ENCODE peak calls at places on chromosomes 2 and 18, in eight cellular contexts. Z is GM12892; I is tibial nerve; W is ecto neural progenitor cell; M is activated CD8-positive, alpha-beta memory T cell treated with anti-CD3 and anti-CD28 coated beads, Interleukin-2, amount 10 ng/mL, durations not matched to agents 7 days and 5 days; D is stomach; O is glutamatergic neuron; Y is ELF-1. J is an unnamed sample.

GRCh38 chr2:37802899-37803379 is 122.1 kb upstream of the RMDN2 start:
- DNase-seq in Z (no peak), I (no peak), W (no peak), M (no peak), D (no peak), O (no peak), Y (peak; percentile 12), J (no peak)

GRCh38 chr2:149595069-149595963 is 7.7 kb upstream of the MMADHC start:
- DNase-seq in Z (no peak), I (no peak), W (no peak), M (no peak), D (no peak), O (no peak), Y (no peak), J (no peak)

GRCh38 chr2:3608373-3609278 is 13.7 kb downstream of the COLEC11 start:
- DNase-seq in Z (no peak), I (no peak), W (peak; percentile 37), M (peak; percentile 40), D (peak; percentile 19), O (no peak), Y (no peak), J (peak; percentile 61)

GRCh38 chr2:172083725-172084483 is 1.4 kb upstream of the DLX1 start:
- DNase-seq in Z (no peak), I (no peak), W (no peak), M (peak; percentile 43), D (no peak), O (peak; percentile 23), Y (peak; percentile 44), J (no peak)

GRCh38 chr18:36441872-36442271 is 144.4 kb downstream of the FHOD3 start:
- DNase-seq in Z (no peak), I (no peak), W (no peak), M (no peak), D (no peak), O (no peak), Y (no peak), J (no peak)

GRCh38 chr2:139160838-139161237 is 380.6 kb upstream of the NXPH2 start:
- DNase-seq in Z (no peak), I (no peak), W (no peak), M (no peak), D (no peak), O (no peak), Y (no peak), J (no peak)

GRCh38 chr18:44935455-44935854 is 254.8 kb downstream of the SETBP1 start:
- DNase-seq in Z (no peak), I (no peak), W (no peak), M (no peak), D (no peak), O (no peak), Y (no peak), J (no peak)

GRCh38 chr2:196204991-196205766 is 33.8 kb upstream of the STK17B start:
- DNase-seq in Z (no peak), I (no peak), W (no peak), M (no peak), D (no peak), O (no peak), Y (no peak), J (no peak)

GRCh38 chr2:68889500-68889899 is 18.3 kb upstream of the BMP10 start:
- DNase-seq in Z (no peak), I (no peak), W (no peak), M (no peak), D (no peak), O (no peak), Y (peak; percentile 65), J (no peak)

GRCh38 chr2:213980883-213981282 is 430.0 kb upstream of the VWC2L start:
- DNase-seq in Z (no peak), I (no peak), W (no peak), M (no peak), D (no peak), O (no peak), Y (no peak), J (no peak)

GRCh38 chr2:135998842-135999241 is 13.4 kb upstream of the DARS1 start:
- DNase-seq in Z (no peak), I (no peak), W (no peak), M (no peak), D (no peak), O (no peak), Y (no peak), J (no peak)

GRCh38 chr2:54416166-54416798 is 39.8 kb upstream of the SPTBN1 start:
- DNase-seq in Z (no peak), I (no peak), W (no peak), M (no peak), D (peak; percentile 55), O (no peak), Y (no peak), J (no peak)

GRCh38 chr2:80304522-80304878 is at the start of gene LRRTM1:
- DNase-seq in Z (no peak), I (no peak), W (peak; percentile 66), M (no peak), D (no peak), O (peak; percentile 59), Y (no peak), J (no peak)

GRCh38 chr2:198143793-198144192 is 339.4 kb downstream of the PLCL1 start:
- DNase-seq in Z (no peak), I (no peak), W (no peak), M (no peak), D (no peak), O (no peak), Y (no peak), J (no peak)

GRCh38 chr2:38930600-38930999 is 40.9 kb downstream of the ARHGEF33 start:
- DNase-seq in Z (no peak), I (no peak), W (no peak), M (no peak), D (no peak), O (no peak), Y (no peak), J (no peak)

GRCh38 chr2:220473611-220474010 is 846.2 kb downstream of the SLC4A3 start:
- DNase-seq in Z (no peak), I (no peak), W (no peak), M (no peak), D (no peak), O (no peak), Y (no peak), J (no peak)

GRCh38 chr2:240597054-240597418 is 10.5 kb downstream of the CAPN10 start:
- DNase-seq in Z (no peak), I (no peak), W (no peak), M (no peak), D (no peak), O (peak; percentile 8), Y (no peak), J (peak; percentile 68)

GRCh38 chr2:20423376-20423775 is 23.5 kb upstream of the RHOB start:
- DNase-seq in Z (no peak), I (no peak), W (no peak), M (peak; percentile 9), D (no peak), O (no peak), Y (no peak), J (no peak)

GRCh38 chr2:158546412-158547144 is 89.8 kb downstream of the PKP4 start:
- DNase-seq in Z (no peak), I (no peak), W (no peak), M (no peak), D (no peak), O (no peak), Y (no peak), J (no peak)

GRCh38 chr18:5455644-5456043 is 88.2 kb downstream of the EPB41L3 start:
- DNase-seq in Z (no peak), I (no peak), W (no peak), M (no peak), D (no peak), O (no peak), Y (no peak), J (no peak)

GRCh38 chr18:73235491-73235890 is 367.7 kb upstream of the NETO1 start:
- DNase-seq in Z (no peak), I (no peak), W (no peak), M (no peak), D (no peak), O (no peak), Y (no peak), J (no peak)

GRCh38 chr2:69734858-69735574 is 6.9 kb upstream of the ANXA4 start:
- DNase-seq in Z (no peak), I (no peak), W (no peak), M (no peak), D (no peak), O (no peak), Y (no peak), J (no peak)

GRCh38 chr18:64380117-64380516 is 231.2 kb upstream of the LINC00305 start:
- DNase-seq in Z (no peak), I (no peak), W (no peak), M (no peak), D (no peak), O (no peak), Y (no peak), J (no peak)

GRCh38 chr2:18200771-18201170 is 322.3 kb downstream of the KCNS3 start:
- DNase-seq in Z (no peak), I (no peak), W (no peak), M (no peak), D (no peak), O (no peak), Y (no peak), J (no peak)

GRCh38 chr2:205704101-205704741 is 21.9 kb downstream of the NRP2 start:
- DNase-seq in Z (no peak), I (peak; percentile 69), W (no peak), M (no peak), D (peak; percentile 69), O (no peak), Y (no peak), J (no peak)

GRCh38 chr18:48826806-48827205 is 124.0 kb downstream of the SMAD7 start:
- DNase-seq in Z (no peak), I (no peak), W (peak; percentile 45), M (peak; percentile 9), D (peak; percentile 15), O (peak; percentile 9), Y (peak; percentile 1), J (peak; percentile 41)

GRCh38 chr2:236177967-236178909 is 10.1 kb upstream of the GBX2 start:
- DNase-seq in Z (no peak), I (peak; percentile 45), W (peak; percentile 92), M (no peak), D (peak; percentile 60), O (peak; percentile 95), Y (peak; percentile 94), J (no peak)